ENCODE peak calls at places on chromosomes 7 and 10, in seven cellular contexts. C is SK-N-SH, Z is neural progenitor cell, N is colonic mucosa, P is IMR-90, J is fibroblast of lung, G is HepG2. A is an unnamed sample.

GRCh38 chr10:24821986-24822385 is 98.3 kb upstream of the ARHGAP21 start:
- DNase-seq in P (peak; percentile 49), G (peak; percentile 30), J (no peak), C (no peak), N (no peak), Z (no peak), A (no peak)

GRCh38 chr10:5588603-5589002 is 63.8 kb downstream of the CALML3 start:
- DNase-seq in J (no peak), N (no peak), P (no peak), C (no peak), G (no peak), Z (no peak), A (no peak)

GRCh38 chr7:95427123-95427522 is 7.7 kb downstream of the PON2 start:
- DNase-seq in Z (no peak), N (no peak), C (no peak), P (no peak), J (no peak), G (no peak), A (no peak)

GRCh38 chr7:121329460-121330052 is 756 bp downstream of the WNT16 start:
- DNase-seq in G (no peak), N (peak; percentile 34), J (no peak), P (no peak), Z (peak; percentile 79), C (peak; percentile 78), A (peak; percentile 87)

GRCh38 chr7:34354906-34355305 is 303.1 kb upstream of the NPSR1 start:
- DNase-seq in C (no peak), G (no peak), J (peak; percentile 1), Z (no peak), N (no peak), P (peak; percentile 20), A (no peak)

GRCh38 chr7:8442295-8442813 is 8.9 kb downstream of the NXPH1 start:
- DNase-seq in N (no peak), P (no peak), C (no peak), J (no peak), G (no peak), Z (no peak), A (no peak)

GRCh38 chr10:69757206-69757552 is 44.5 kb upstream of the COL13A1 start:
- DNase-seq in C (no peak), N (no peak), J (no peak), Z (no peak), P (no peak), G (no peak), A (no peak)

GRCh38 chr7:129368389-129368986 is 65.7 kb upstream of the STRIP2 start:
- DNase-seq in P (no peak), C (no peak), N (no peak), J (no peak), G (no peak), Z (no peak), A (peak; percentile 47)

GRCh38 chr7:41107938-41108448 is 594.9 kb downstream of the INHBA start:
- DNase-seq in Z (no peak), J (no peak), N (no peak), G (peak; percentile 3), P (peak; percentile 57), C (no peak), A (no peak)

GRCh38 chr7:101746311-101746710 is 71.1 kb upstream of the CUX1 start:
- DNase-seq in J (no peak), G (no peak), P (no peak), Z (no peak), N (no peak), C (no peak), A (no peak)

GRCh38 chr10:67883710-67884312 is 645 bp upstream of the SIRT1 start:
- DNase-seq in J (no peak), N (peak; percentile 19), Z (no peak), P (no peak), C (no peak), G (no peak), A (no peak)

GRCh38 chr7:6640246-6640721 is 3.2 kb downstream of the ZNF316 start:
- DNase-seq in G (no peak), P (peak; percentile 31), N (peak; percentile 33), J (peak; percentile 23), Z (peak; percentile 75), C (no peak), A (peak; percentile 95)

GRCh38 chr7:93279541-93279940 is 47.4 kb downstream of the VPS50 start:
- DNase-seq in Z (no peak), P (peak; percentile 5), N (no peak), C (no peak), G (no peak), J (no peak), A (no peak)

GRCh38 chr7:36408589-36408988 is 18.9 kb downstream of the ANLN start:
- DNase-seq in G (no peak), N (no peak), J (peak; percentile 46), P (no peak), Z (no peak), C (no peak), A (no peak)

GRCh38 chr7:154699421-154699820 is 303.5 kb downstream of the PAXIP1 start:
- DNase-seq in Z (no peak), N (no peak), C (no peak), G (no peak), J (no peak), P (no peak), A (no peak)

GRCh38 chr7:12281026-12281425 is 69.9 kb downstream of the TMEM106B start:
- DNase-seq in P (peak; percentile 5), Z (no peak), N (no peak), J (peak; percentile 48), G (no peak), C (no peak), A (no peak)

GRCh38 chr10:26524161-26524831 is 86.2 kb downstream of the APBB1IP start:
- DNase-seq in Z (no peak), J (no peak), C (no peak), P (no peak), N (no peak), G (no peak), A (no peak)

GRCh38 chr10:43437141-43437860 is 390 bp downstream of the ZNF487 start:
- DNase-seq in C (no peak), Z (no peak), N (no peak), P (no peak), J (no peak), G (no peak), A (no peak)

GRCh38 chr10:124383496-124383895 is 35.2 kb downstream of the OAT start:
- DNase-seq in Z (no peak), P (no peak), J (no peak), G (no peak), N (no peak), C (no peak), A (no peak)

GRCh38 chr10:49632406-49633317 is 18.8 kb downstream of the CHAT start:
- DNase-seq in C (no peak), G (no peak), Z (no peak), J (no peak), P (peak; percentile 2), N (no peak), A (no peak)

GRCh38 chr10:91103384-91104184 is 116.9 kb upstream of the PCGF5 start:
- DNase-seq in J (no peak), P (no peak), N (no peak), G (no peak), Z (no peak), C (peak; percentile 34), A (no peak)

GRCh38 chr10:132627736-132628512 is 90.3 kb downstream of the INPP5A start:
- DNase-seq in G (no peak), N (no peak), C (peak; percentile 94), Z (no peak), P (peak; percentile 50), J (peak; percentile 58), A (no peak)

GRCh38 chr7:80330434-80330833 is 181.4 kb downstream of the GNAT3 start:
- DNase-seq in G (no peak), Z (no peak), P (peak; percentile 83), N (no peak), J (peak; percentile 72), C (no peak), A (no peak)

GRCh38 chr10:124593431-124593985 is 131.9 kb downstream of the LHPP start:
- DNase-seq in C (no peak), N (no peak), J (no peak), P (no peak), G (no peak), Z (no peak), A (no peak)

GRCh38 chr7:27116962-27117686 is 13.4 kb downstream of the HOXA4 start:
- DNase-seq in J (no peak), C (no peak), N (peak; percentile 44), G (no peak), Z (no peak), P (peak; percentile 28), A (no peak)

DNA sequence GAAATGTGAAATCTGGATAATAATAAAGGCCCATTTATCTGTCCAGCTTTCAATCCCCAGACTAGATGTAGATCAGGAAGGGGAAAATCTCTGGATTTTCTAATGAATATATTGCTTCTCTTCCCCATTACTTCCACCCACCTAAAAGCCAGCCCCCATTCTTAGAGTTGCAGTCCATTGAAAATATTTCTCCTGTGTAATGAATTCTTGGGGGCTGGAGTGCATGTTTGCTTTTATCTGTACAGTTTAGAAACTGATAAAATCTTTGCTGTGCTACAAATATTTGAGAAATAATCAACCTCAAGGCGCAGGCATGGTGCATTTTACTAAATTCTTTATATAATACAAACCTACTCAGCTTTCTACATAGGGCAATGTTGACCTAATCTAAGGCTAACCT is 180.8 kb downstream of the ARID5B start:
- DNase-seq in J (no peak), Z (no peak), P (no peak), C (no peak), G (peak; percentile 53), N (peak; percentile 7), A (no peak)
- H3K9ac ChIP-seq in J (no peak overlapping the region), Z (no peak overlapping the region), P (peak overlapping the region; percentile 79), C (peak overlapping the region; percentile 68), G (peak overlapping the region; percentile 49), N (peak overlapping the region; percentile 0), A (no peak overlapping the region)

DNA sequence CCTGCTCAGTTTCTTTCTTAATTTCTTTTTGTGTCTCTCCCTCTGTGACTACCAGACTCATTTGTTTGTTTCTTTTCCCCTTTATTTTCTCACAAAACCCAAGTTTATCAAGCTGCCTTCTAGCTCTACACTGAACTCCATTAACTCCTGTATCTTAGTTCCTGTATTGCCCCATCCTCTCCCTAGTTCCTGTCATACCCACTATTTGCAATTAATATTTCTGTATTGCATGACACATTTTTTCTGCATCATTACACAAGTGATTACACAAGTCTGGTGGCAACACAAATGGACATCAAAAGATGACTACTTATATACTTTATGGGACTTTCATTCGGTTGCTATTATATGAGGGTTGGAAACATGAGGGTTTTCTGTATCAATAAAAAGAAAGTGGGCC is 26.9 kb upstream of the OR9A4 start:
- DNase-seq in Z (no peak), N (no peak), C (no peak), J (no peak), P (no peak), G (no peak), A (no peak)
- H3K4me1 ChIP-seq in Z (no peaks in the 10 kb centered on the region), N (no peaks in the 10 kb centered on the region), C (no peaks in the 10 kb centered on the region), J (no peaks in the 10 kb centered on the region), P (no peaks in the 10 kb centered on the region), G (no peaks in the 10 kb centered on the region), A (no peaks in the 10 kb centered on the region)

DNA sequence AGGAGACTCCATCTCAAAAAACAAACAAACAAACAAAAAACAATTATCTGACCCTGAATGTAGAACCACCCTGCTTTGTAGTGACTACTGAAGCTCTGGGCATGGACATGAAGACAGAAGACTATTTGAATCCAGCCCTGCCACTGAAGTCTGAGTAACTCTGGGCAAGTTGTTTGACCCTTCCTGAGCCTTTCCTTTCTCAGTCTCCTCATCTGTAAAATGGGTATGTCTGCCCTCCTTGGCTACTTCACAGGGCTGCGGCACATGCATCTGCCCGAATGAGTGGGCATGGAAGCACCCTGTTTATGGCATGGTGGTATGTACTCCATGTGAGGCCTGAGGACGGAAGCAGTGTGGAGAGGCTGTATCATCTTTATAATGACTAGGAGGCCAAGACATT is 22.2 kb upstream of the MALSU1 start:
- DNase-seq in G (no peak), N (no peak), P (no peak), J (no peak), C (no peak), Z (no peak), A (no peak)
- H3K4me3 ChIP-seq in G (no peak overlapping the region), N (no peak overlapping the region), P (no peak overlapping the region), J (no peak overlapping the region), C (no peak overlapping the region), Z (no peak overlapping the region), A (no peak overlapping the region)

GRCh38 chr7:30430300-30430699 is 48.3 kb downstream of the NOD1 start:
- DNase-seq in P (no peak), Z (no peak), G (no peak), J (no peak), N (peak; percentile 92), C (peak; percentile 12), A (no peak)
- H3K9ac ChIP-seq in P (no peak overlapping the region), Z (no peak overlapping the region), G (no peak overlapping the region), J (no peak overlapping the region), N (peak overlapping the region; percentile 84), C (no peak overlapping the region), A (no peak overlapping the region)